ENCODE peak calls at places on chromosomes 6 and 20, in four cellular contexts. V is prostate gland, Y is endothelial cell of umbilical vein, Z is stomach. R is an unnamed sample.

GRCh38 chr6:33885121-33886057 is 81.6 kb upstream of the MLN start:
- DNase-seq in V (no peak), Z (no peak), Y (peak; percentile 5), R (no peak)

GRCh38 chr20:51631011-51631950 is 88.8 kb upstream of the NFATC2 start:
- DNase-seq in Y (peak; percentile 100), Z (no peak), V (peak; percentile 71), R (peak; percentile 32)

GRCh38 chr6:56708810-56709597 is 66.3 kb upstream of the DST start:
- DNase-seq in Z (no peak), V (no peak), Y (peak; percentile 73), R (no peak)

GRCh38 chr6:108621117-108621516 is 60.4 kb downstream of the FOXO3 start:
- DNase-seq in Z (peak; percentile 41), Y (peak; percentile 34), V (no peak), R (peak; percentile 48)

GRCh38 chr20:52812231-52812847 is 159.8 kb upstream of the TSHZ2 start:
- DNase-seq in V (no peak), Y (no peak), Z (no peak), R (no peak)

GRCh38 chr6:143615785-143616184 is 62.0 kb upstream of the PHACTR2 start:
- DNase-seq in Z (no peak), Y (no peak), V (no peak), R (no peak)

GRCh38 chr6:163745566-163746400 is 331.3 kb downstream of the QKI start:
- DNase-seq in Z (no peak), V (no peak), Y (peak; percentile 10), R (no peak)

GRCh38 chr20:52172392-52173047 is 19.1 kb downstream of the ZFP64 start:
- DNase-seq in V (no peak), Z (no peak), Y (no peak), R (no peak)

GRCh38 chr20:19784511-19785172 is 26.6 kb downstream of the RIN2 start:
- DNase-seq in Y (peak; percentile 91), V (peak; percentile 79), Z (peak; percentile 38), R (peak; percentile 53)

GRCh38 chr6:5025911-5026819 is 22.3 kb upstream of the RPP40 start:
- DNase-seq in Y (peak; percentile 61), V (peak; percentile 48), Z (peak; percentile 44), R (no peak)
- TF ChIP-seq POLR2AphosphoS5 in Y (no peak), V (peak; percentile 33), Z (no peak), R (no peak)

GRCh38 chr6:29908710-29909109 is 33.6 kb upstream of the HLA-A start:
- DNase-seq in V (no peak), Y (peak; percentile 17), Z (no peak), R (no peak)
- H3K4me3 ChIP-seq in V (no peak overlapping the region), Y (no peak overlapping the region), Z (no peak overlapping the region), R (no peak overlapping the region)

GRCh38 chr20:17873410-17874270 is 95.0 kb downstream of the SNX5 start:
- DNase-seq in Y (peak; percentile 83), V (peak; percentile 92), Z (peak; percentile 94), R (peak; percentile 75)
- TF ChIP-seq POLR2AphosphoS5 in Y (no peak), V (peak; percentile 81), Z (peak; percentile 54), R (no peak)

GRCh38 chr6:165616116-165616515 is 46.9 kb downstream of the PDE10A start:
- DNase-seq in Z (no peak), V (no peak), Y (peak; percentile 8), R (no peak)
- H3K4me3 ChIP-seq in Z (peak overlapping the region; percentile 3), V (no peak overlapping the region), Y (no peak overlapping the region), R (no peak overlapping the region)

GRCh38 chr6:89999154-89999553 is 104.9 kb downstream of the GJA10 start:
- DNase-seq in Z (peak; percentile 63), V (no peak), Y (no peak), R (no peak)
- TF ChIP-seq POLR2AphosphoS5 in Z (no peak), V (no peak), Y (no peak), R (no peak)

DNA sequence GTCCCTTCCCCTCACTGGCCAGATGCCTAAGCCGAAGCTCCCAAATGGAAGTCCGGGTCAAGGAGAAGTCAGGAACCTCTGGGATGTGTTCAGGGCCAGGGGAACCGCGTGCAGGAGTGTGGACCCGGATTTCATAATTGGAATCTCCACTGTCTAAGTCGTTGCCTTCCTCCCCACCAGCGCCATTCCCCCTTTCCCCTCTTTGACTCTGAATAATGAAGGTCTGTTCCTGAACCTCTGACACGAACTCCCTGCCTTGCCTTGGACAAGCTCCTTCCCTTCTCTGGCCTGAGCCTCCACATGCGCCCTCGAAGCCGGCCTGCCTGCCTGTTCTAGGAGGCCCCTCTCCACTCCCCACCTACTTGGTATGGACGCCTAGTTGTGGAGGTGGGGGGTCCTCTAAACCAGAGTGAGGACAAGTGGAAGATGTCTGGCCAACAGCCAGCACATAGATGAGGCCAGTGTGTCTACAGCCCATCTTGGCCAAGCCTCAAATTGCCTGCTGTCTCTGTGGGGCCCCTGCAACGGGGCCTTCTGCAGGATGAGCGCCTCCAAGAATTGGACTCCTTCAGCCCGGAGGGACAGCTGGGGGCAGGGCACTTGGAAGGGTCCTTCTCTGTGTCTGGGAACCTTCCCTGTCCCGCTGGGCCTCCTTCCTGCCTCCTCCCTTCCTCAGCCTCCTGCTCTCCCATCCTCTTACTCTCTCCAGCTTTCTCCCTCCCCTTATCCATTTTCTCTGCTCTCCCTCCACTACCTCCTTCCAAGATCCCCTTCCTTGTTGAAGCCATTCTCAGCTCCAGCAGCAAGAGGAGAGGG is 1.5 kb downstream of the MDFI start:
- DNase-seq in Z (no peak), V (no peak), Y (no peak), R (no peak)
- H3K4me3 ChIP-seq in Z (no peak overlapping the region), V (no peak overlapping the region), Y (no peak overlapping the region), R (peak overlapping the region; percentile 61)

GRCh38 chr6:112252571-112253504 is 1.5 kb downstream of the LAMA4 start:
- DNase-seq in Z (no peak), V (no peak), Y (peak; percentile 89), R (no peak)
- TF ChIP-seq POLR2AphosphoS5 in Z (no peak), V (no peak), Y (peak; percentile 18), R (no peak)

DNA sequence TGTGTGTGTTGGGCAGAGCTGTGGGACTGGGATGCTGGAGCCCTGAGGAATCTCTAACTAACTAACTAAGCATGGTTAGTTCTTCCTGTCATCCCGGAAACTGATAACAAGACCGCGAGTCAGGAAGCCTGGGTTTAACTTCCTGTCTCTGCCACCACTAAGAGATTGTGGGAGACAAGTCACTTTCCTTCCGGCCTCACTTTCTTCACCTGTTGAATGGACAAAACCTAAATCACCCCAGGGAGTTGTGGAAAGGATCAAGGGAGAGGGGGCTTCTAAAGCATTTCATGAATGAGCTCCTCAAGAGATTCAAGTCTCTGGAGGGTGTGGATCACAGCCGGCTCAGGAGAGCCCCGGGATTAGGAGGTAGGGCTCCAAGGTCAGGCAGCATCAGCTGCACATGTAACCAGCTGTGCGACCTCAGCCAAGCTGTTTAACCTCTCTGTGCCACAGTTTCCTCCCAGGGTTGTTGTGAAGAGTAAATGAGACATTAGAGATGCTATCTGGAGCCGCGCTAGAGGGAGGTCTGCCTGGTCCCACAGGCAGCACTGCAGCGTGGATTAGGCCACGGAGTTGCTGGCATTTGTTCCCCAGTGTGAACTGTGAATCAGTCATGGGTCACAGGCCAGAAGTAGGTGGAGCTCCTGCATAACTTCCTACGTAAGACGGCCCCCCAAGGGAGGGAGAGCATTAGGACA is 105.1 kb downstream of the TOX2 start:
- DNase-seq in Y (peak; percentile 33), Z (no peak), V (no peak), R (no peak)
- H3K4me3 ChIP-seq in Y (no peak overlapping the region), Z (no peak overlapping the region), V (no peak overlapping the region), R (no peak overlapping the region)

DNA sequence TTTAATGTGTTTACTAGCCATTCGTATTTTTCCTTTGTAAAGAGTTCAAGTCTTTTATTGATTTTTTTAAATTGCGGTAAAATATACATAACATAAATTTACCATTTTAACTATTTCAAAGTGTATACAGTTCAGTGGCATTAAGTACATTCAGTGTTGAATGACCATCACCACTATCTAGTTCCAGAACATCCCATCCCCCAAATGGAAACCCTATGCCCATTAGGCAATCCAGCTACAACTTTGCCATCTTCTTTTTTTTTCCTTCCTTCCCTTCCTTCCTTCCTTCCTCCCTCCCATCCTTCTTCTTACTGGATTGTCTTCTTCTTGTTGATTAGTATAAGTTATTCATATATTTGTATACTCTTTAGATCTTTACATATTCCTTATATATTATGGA is 8.6 kb downstream of the LPIN3 start:
- DNase-seq in Z (no peak), V (no peak), Y (no peak), R (no peak)
- TF ChIP-seq POLR2AphosphoS5 in Z (no peak), V (no peak), Y (no peak), R (no peak)